ENCODE peak calls at places on chromosomes 4 and X, in seven cellular contexts. F is AG10803, X is body of pancreas, D is progenitor cell of endocrine pancreas, N is PC-9, W is GM23338, V is thoracic aorta. H is an unnamed sample.

GRCh38 chr4:91826186-91826585 is 477.6 kb upstream of the GRID2 start:
- DNase-seq in F (no peak), X (no peak), D (no peak), N (peak), W (no peak), V (no peak), H (no peak)

GRCh38 chr4:74640111-74640903 is 154.0 kb downstream of the BTC start:
- DNase-seq in F (peak), X (no peak), D (no peak), N (no peak), W (no peak), V (no peak), H (no peak)

GRCh38 chrX:3532571-3532970 is 180.9 kb downstream of the PRKX start:
- DNase-seq in F (no peak), X (no peak), D (no peak), N (no peak), W (peak), V (no peak), H (no peak)

GRCh38 chr4:83831588-83831987 is 295.7 kb downstream of the GPAT3 start:
- DNase-seq in F (peak), X (no peak), D (no peak), N (no peak), W (no peak), V (no peak), H (no peak)

GRCh38 chrX:48924270-48924669 is 5.4 kb upstream of the PIM2 start:
- DNase-seq in F (no peak), X (no peak), D (no peak), N (no peak), W (no peak), V (no peak), H (no peak)

GRCh38 chrX:54639018-54639345 is 109.0 kb downstream of the GNL3L start:
- DNase-seq in F (no peak), X (no peak), D (no peak), N (no peak), W (no peak), V (no peak), H (no peak)

GRCh38 chr4:82900016-82900334 is 560 bp upstream of the THAP9 start:
- DNase-seq in F (no peak), X (no peak), D (no peak), N (no peak), W (peak), V (no peak), H (no peak)

GRCh38 chr4:92304636-92305035 is 870 bp downstream of the GRID2 start:
- DNase-seq in F (no peak), X (no peak), D (no peak), N (no peak), W (peak), V (no peak), H (no peak)

GRCh38 chrX:53656845-53657244 is 29.7 kb downstream of the HUWE1 start:
- DNase-seq in F (no peak), X (no peak), D (no peak), N (no peak), W (no peak), V (no peak), H (no peak)

GRCh38 chrX:111671668-111672067 is 9.3 kb upstream of the ALG13 start:
- DNase-seq in F (peak), X (no peak), D (no peak), N (no peak), W (no peak), V (no peak), H (no peak)

GRCh38 chr4:184274288-184274951 is 56.7 kb upstream of the ENPP6 start:
- DNase-seq in F (peak), X (no peak), D (no peak), N (no peak), W (no peak), V (no peak), H (no peak)

GRCh38 chrX:24494544-24495113 is 29.5 kb downstream of the PDK3 start:
- DNase-seq in F (peak), X (peak), D (no peak), N (peak), W (no peak), V (no peak), H (no peak)

GRCh38 chr4:7104366-7105031 is 36.6 kb upstream of the GRPEL1 start:
- DNase-seq in F (no peak), X (no peak), D (no peak), N (no peak), W (no peak), V (no peak), H (no peak)

GRCh38 chr4:147765121-147765521 is 33.2 kb downstream of the ARHGAP10 start:
- DNase-seq in F (no peak), X (no peak), D (no peak), N (peak), W (no peak), V (no peak), H (no peak)

GRCh38 chr4:139606600-139607301 is 50.7 kb upstream of the SETD7 start:
- DNase-seq in F (peak), X (no peak), D (no peak), N (peak), W (no peak), V (no peak), H (no peak)

GRCh38 chrX:40156472-40157227 is 58.9 kb upstream of the BCOR start:
- DNase-seq in F (no peak), X (no peak), D (no peak), N (no peak), W (peak), V (no peak), H (no peak)

GRCh38 chrX:72366746-72367145 is 61.0 kb upstream of the CITED1 start:
- DNase-seq in F (no peak), X (no peak), D (no peak), N (no peak), W (no peak), V (no peak), H (no peak)

GRCh38 chr4:826508-827208 is 729 bp upstream of the CPLX1 start:
- DNase-seq in F (no peak), X (no peak), D (no peak), N (no peak), W (peak), V (no peak), H (no peak)

GRCh38 chr4:145736241-145736831 is 56.4 kb downstream of the C4orf51 start:
- DNase-seq in F (peak), X (peak), D (no peak), N (no peak), W (no peak), V (peak), H (no peak)

GRCh38 chrX:31353095-31353494 is 281.3 kb upstream of the FTHL17 start:
- DNase-seq in F (peak), X (no peak), D (no peak), N (peak), W (no peak), V (no peak), H (no peak)

GRCh38 chrX:105703876-105704275 is 118.5 kb upstream of the NRK start:
- DNase-seq in F (no peak), X (no peak), D (no peak), N (no peak), W (no peak), V (no peak), H (no peak)

GRCh38 chrX:155068165-155068564 is 2.8 kb downstream of the CMC4 start:
- DNase-seq in F (peak), X (no peak), D (no peak), N (peak), W (no peak), V (no peak), H (no peak)

GRCh38 chr4:122534776-122535175 is 78.3 kb upstream of the IL2 start:
- DNase-seq in F (no peak), X (no peak), D (no peak), N (no peak), W (no peak), V (no peak), H (no peak)

GRCh38 chr4:112099701-112100289 is 45.5 kb upstream of the FAM241A start:
- DNase-seq in F (peak), X (no peak), D (no peak), N (peak), W (peak), V (no peak), H (no peak)

GRCh38 chrX:9611436-9612145 is 146.7 kb downstream of the TBL1X start:
- DNase-seq in F (peak), X (no peak), D (no peak), N (no peak), W (no peak), V (no peak), H (peak)

GRCh38 chr4:152045397-152045780 is 284.6 kb upstream of the GATB start:
- DNase-seq in F (no peak), X (no peak), D (no peak), N (no peak), W (no peak), V (no peak), H (no peak)

GRCh38 chrX:129714581-129714980 is 24.2 kb upstream of the XPNPEP2 start:
- DNase-seq in F (no peak), X (no peak), D (no peak), N (no peak), W (no peak), V (no peak), H (no peak)

GRCh38 chr4:68655764-68656444 is 14.5 kb downstream of the UGT2B15 start:
- DNase-seq in F (no peak), X (no peak), D (no peak), N (no peak), W (peak), V (no peak), H (no peak)

GRCh38 chr4:138773321-138773720 is 242.3 kb upstream of the NOCT start:
- DNase-seq in F (no peak), X (no peak), D (no peak), N (no peak), W (no peak), V (no peak), H (no peak)

GRCh38 chrX:76109654-76110053 is 63.2 kb upstream of the PBDC1 start:
- DNase-seq in F (no peak), X (no peak), D (no peak), N (no peak), W (peak), V (no peak), H (no peak)

GRCh38 chr4:73621357-73621756 is 1.1 kb upstream of the RASSF6 start:
- DNase-seq in F (no peak), X (no peak), D (no peak), N (no peak), W (no peak), V (no peak), H (no peak)

GRCh38 chr4:111797455-111798163 is 347.6 kb upstream of the FAM241A start:
- DNase-seq in F (no peak), X (no peak), D (no peak), N (no peak), W (no peak), V (no peak), H (no peak)

GRCh38 chrX:128805236-128805635 is 718.1 kb downstream of the SMARCA1 start:
- DNase-seq in F (no peak), X (no peak), D (no peak), N (no peak), W (no peak), V (no peak), H (no peak)

GRCh38 chr4:152554742-152555141 is 18.9 kb upstream of the FBXW7 start:
- DNase-seq in F (no peak), X (no peak), D (no peak), N (no peak), W (no peak), V (no peak), H (no peak)

GRCh38 chr4:188714907-188715306 is 575.7 kb downstream of the TRIML1 start:
- DNase-seq in F (peak), X (no peak), D (no peak), N (no peak), W (no peak), V (no peak), H (no peak)

GRCh38 chrX:50081282-50081955 is 119.4 kb downstream of the AKAP4 start:
- DNase-seq in F (peak), X (peak), D (no peak), N (no peak), W (peak), V (no peak), H (no peak)
- TF ChIP-seq CTCF in F (peak), X (no peak), D (peak), N (peak), W (peak), V (no peak), H (peak)

GRCh38 chr4:119035941-119036737 is 99.5 kb upstream of the MYOZ2 start:
- DNase-seq in F (peak), X (no peak), D (no peak), N (no peak), W (no peak), V (no peak), H (no peak)

GRCh38 chr4:119037709-119038463 is 97.7 kb upstream of the MYOZ2 start:
- DNase-seq in F (peak), X (no peak), D (no peak), N (no peak), W (no peak), V (no peak), H (no peak)

GRCh38 chr4:119031218-119031617 is 104.4 kb upstream of the MYOZ2 start:
- DNase-seq in F (no peak), X (no peak), D (no peak), N (no peak), W (no peak), V (no peak), H (no peak)

GRCh38 chr4:119032921-119033685 is 102.5 kb upstream of the MYOZ2 start:
- DNase-seq in F (no peak), X (no peak), D (no peak), N (no peak), W (no peak), V (no peak), H (no peak)

GRCh38 chr4:119034276-119035008 is 101.2 kb upstream of the MYOZ2 start:
- DNase-seq in F (peak), X (no peak), D (no peak), N (no peak), W (peak), V (no peak), H (no peak)
- TF ChIP-seq CTCF in F (peak), X (no peak), D (no peak), N (no peak), W (peak), V (no peak), H (no peak)

GRCh38 chr4:179625391-179625790 is 2183.2 kb upstream of the AGA start:
- DNase-seq in F (no peak), X (no peak), D (no peak), N (no peak), W (no peak), V (no peak), H (no peak)
- TF ChIP-seq CTCF in F (no peak), X (no peak), D (no peak), N (no peak), W (peak), V (no peak), H (no peak)

DNA sequence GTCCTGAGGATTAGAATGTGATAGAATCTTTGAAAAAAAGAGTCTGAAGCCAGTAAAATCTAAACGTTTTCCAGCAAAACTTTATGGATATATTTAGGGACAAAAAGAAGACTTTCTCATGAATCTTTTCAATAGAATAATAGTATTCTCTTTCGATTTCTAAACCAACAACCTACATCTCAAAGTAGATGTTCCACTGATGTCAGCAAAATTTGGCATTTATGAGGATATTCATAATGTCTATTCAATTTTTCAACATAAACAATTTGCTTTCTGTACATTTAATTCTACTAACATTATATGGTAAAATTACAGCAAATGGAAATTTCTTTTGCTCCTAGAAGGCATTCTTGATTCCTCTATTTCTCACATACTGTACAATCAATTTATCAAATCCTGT is 886.5 kb downstream of the CENPC start:
- DNase-seq in F (no peak), X (no peak), D (no peak), N (no peak), W (no peak), V (no peak), H (no peak)
- TF ChIP-seq CTCF in F (no peak), X (no peak), D (no peak), N (no peak), W (no peak), V (no peak), H (no peak)

GRCh38 chrX:134024686-134025377 is 39.4 kb upstream of the GPC3 start:
- DNase-seq in F (no peak), X (no peak), D (no peak), N (no peak), W (no peak), V (no peak), H (no peak)

GRCh38 chrX:134025986-134026731 is 40.8 kb upstream of the GPC3 start:
- DNase-seq in F (no peak), X (no peak), D (no peak), N (no peak), W (peak), V (no peak), H (no peak)

GRCh38 chrX:134020910-134021309 is 35.5 kb upstream of the GPC3 start:
- DNase-seq in F (no peak), X (no peak), D (no peak), N (no peak), W (peak), V (no peak), H (no peak)

GRCh38 chrX:134023851-134024281 is 38.5 kb upstream of the GPC3 start:
- DNase-seq in F (no peak), X (no peak), D (no peak), N (no peak), W (no peak), V (no peak), H (no peak)

DNA sequence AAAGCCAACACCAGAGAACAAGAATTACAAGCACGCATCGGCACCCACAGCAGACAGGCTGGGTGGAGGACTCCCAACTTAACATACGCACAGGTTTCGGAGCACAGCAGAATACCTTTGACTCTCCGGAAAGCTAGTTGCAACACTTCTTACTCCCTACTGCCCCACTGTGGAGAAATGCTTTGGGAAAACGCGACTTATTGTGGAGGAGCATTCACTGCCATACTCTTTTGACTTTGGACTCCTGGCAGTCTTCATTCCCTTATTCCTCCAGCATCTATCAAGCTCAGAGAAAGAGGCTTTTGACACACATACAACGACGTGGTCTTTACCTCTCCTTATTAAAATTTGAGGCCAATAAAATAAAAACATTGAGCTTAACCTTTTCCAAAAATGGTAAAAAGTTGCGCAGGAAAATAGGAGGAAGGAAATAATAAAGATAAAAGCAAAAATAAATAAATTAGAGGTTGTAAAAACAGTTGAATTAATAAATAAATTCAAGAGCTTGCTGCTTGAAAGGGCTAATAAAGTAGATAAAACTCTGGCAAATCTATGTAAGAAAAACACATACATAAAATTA is 41.4 kb upstream of the GPC3 start:
- DNase-seq in F (peak), X (peak), D (peak), N (no peak), W (peak), V (no peak), H (no peak)
- TF ChIP-seq CTCF in F (peak), X (peak), D (peak), N (peak), W (peak), V (peak), H (peak)

GRCh38 chr4:115851918-115852766 is 738.7 kb upstream of the NDST4 start:
- DNase-seq in F (no peak), X (peak), D (peak), N (no peak), W (peak), V (no peak), H (no peak)
- TF ChIP-seq CTCF in F (peak), X (peak), D (peak), N (peak), W (peak), V (no peak), H (peak)

GRCh38 chr4:56732301-56732700 is 51.2 kb upstream of the HOPX start:
- DNase-seq in F (no peak), X (no peak), D (no peak), N (no peak), W (no peak), V (no peak), H (no peak)
- TF ChIP-seq CTCF in F (no peak), X (no peak), D (no peak), N (no peak), W (no peak), V (no peak), H (no peak)

GRCh38 chr4:65089666-65090065 is 580.6 kb downstream of the EPHA5 start:
- DNase-seq in F (no peak), X (no peak), D (no peak), N (no peak), W (no peak), V (no peak), H (no peak)
- TF ChIP-seq CTCF in F (no peak), X (no peak), D (peak), N (peak), W (peak), V (no peak), H (no peak)

GRCh38 chr4:53598901-53599300 is 7.6 kb upstream of the LNX1 start:
- DNase-seq in F (no peak), X (no peak), D (no peak), N (peak), W (no peak), V (no peak), H (no peak)

GRCh38 chr4:53598483-53598882 is 7.2 kb upstream of the LNX1 start:
- DNase-seq in F (no peak), X (no peak), D (no peak), N (no peak), W (no peak), V (no peak), H (no peak)

GRCh38 chr4:53602390-53602789 is 11.1 kb upstream of the LNX1 start:
- DNase-seq in F (no peak), X (no peak), D (no peak), N (no peak), W (no peak), V (no peak), H (no peak)

GRCh38 chr4:53599632-53600031 is 8.3 kb upstream of the LNX1 start:
- DNase-seq in F (no peak), X (no peak), D (no peak), N (no peak), W (no peak), V (no peak), H (no peak)

GRCh38 chr4:53601251-53601764 is 10.0 kb upstream of the LNX1 start:
- DNase-seq in F (no peak), X (peak), D (no peak), N (peak), W (peak), V (no peak), H (no peak)
- TF ChIP-seq CTCF in F (peak), X (peak), D (peak), N (peak), W (peak), V (no peak), H (peak)

GRCh38 chrX:110421499-110422455 is 63.1 kb downstream of the RTL9 start:
- DNase-seq in F (no peak), X (peak), D (no peak), N (no peak), W (no peak), V (no peak), H (no peak)
- TF ChIP-seq CTCF in F (no peak), X (no peak), D (no peak), N (no peak), W (no peak), V (no peak), H (no peak)